ENCODE peak calls at places on chromosomes 6 and 20, in ten cellular contexts. Q is GM12865, U is cardiac muscle cell, W is HFF-Myc, N is heart left ventricle, F is ovary, I is HCT116, A is AG10803, V is fibroblast of mammary gland, R is right lobe of liver. X is an unnamed sample.

GRCh38 chr20:20956586-20956985 is 149.6 kb downstream of the LINC00237 start:
- DNase-seq in Q (no peak), U (no peak), W (no peak), N (no peak), F (no peak), I (no peak), A (no peak), V (no peak), R (no peak), X (no peak)

GRCh38 chr6:123801067-123801466 is 2.6 kb upstream of the NKAIN2 start:
- DNase-seq in Q (no peak), U (no peak), W (no peak), N (no peak), F (no peak), I (no peak), A (no peak), V (no peak), R (no peak), X (no peak)

GRCh38 chr6:108123946-108124345 is 41.9 kb upstream of the NR2E1 start:
- DNase-seq in Q (no peak), U (no peak), W (no peak), N (no peak), F (no peak), I (no peak), A (no peak), V (no peak), R (no peak), X (no peak)

GRCh38 chr6:85362652-85363310 is 87.1 kb upstream of the NT5E start:
- DNase-seq in Q (no peak), U (no peak), W (no peak), N (no peak), F (no peak), I (no peak), A (peak), V (peak), R (no peak), X (no peak)

GRCh38 chr6:24394777-24395437 is 7.8 kb upstream of the MRS2 start:
- DNase-seq in Q (no peak), U (peak), W (no peak), N (no peak), F (no peak), I (no peak), A (peak), V (peak), R (no peak), X (no peak)

GRCh38 chr6:44672838-44673237 is 285.3 kb downstream of the CDC5L start:
- DNase-seq in Q (no peak), U (no peak), W (no peak), N (no peak), F (no peak), I (no peak), A (no peak), V (no peak), R (no peak), X (no peak)

GRCh38 chr6:163572612-163573011 is 158.1 kb downstream of the QKI start:
- DNase-seq in Q (no peak), U (peak), W (peak), N (no peak), F (no peak), I (no peak), A (no peak), V (peak), R (no peak), X (no peak)

GRCh38 chr6:12111271-12111670 is 99.2 kb downstream of the HIVEP1 start:
- DNase-seq in Q (no peak), U (no peak), W (no peak), N (no peak), F (no peak), I (no peak), A (no peak), V (no peak), R (no peak), X (no peak)

GRCh38 chr6:28525496-28526039 is at the start of gene GPX5:
- DNase-seq in Q (peak), U (peak), W (no peak), N (no peak), F (no peak), I (no peak), A (no peak), V (peak), R (no peak), X (no peak)

GRCh38 chr20:51884561-51884960 is 82.2 kb upstream of the SALL4 start:
- DNase-seq in Q (no peak), U (peak), W (no peak), N (no peak), F (no peak), I (no peak), A (peak), V (peak), R (no peak), X (no peak)

GRCh38 chr20:41733151-41733550 is 115.0 kb upstream of the CHD6 start:
- DNase-seq in Q (no peak), U (no peak), W (no peak), N (no peak), F (no peak), I (no peak), A (peak), V (peak), R (no peak), X (no peak)

GRCh38 chr6:81003156-81003555 is 749.3 kb downstream of the TENT5A start:
- DNase-seq in Q (no peak), U (peak), W (no peak), N (no peak), F (no peak), I (no peak), A (peak), V (peak), R (no peak), X (no peak)

GRCh38 chr20:44395963-44396340 is 40.5 kb downstream of the HNF4A start:
- DNase-seq in Q (no peak), U (no peak), W (no peak), N (no peak), F (no peak), I (no peak), A (no peak), V (no peak), R (no peak), X (no peak)

GRCh38 chr20:61590236-61590635 is 338.2 kb downstream of the CDH4 start:
- DNase-seq in Q (no peak), U (no peak), W (no peak), N (peak), F (no peak), I (no peak), A (no peak), V (no peak), R (no peak), X (no peak)

GRCh38 chr20:61587036-61587435 is 335.0 kb downstream of the CDH4 start:
- DNase-seq in Q (no peak), U (no peak), W (no peak), N (peak), F (no peak), I (no peak), A (no peak), V (no peak), R (no peak), X (no peak)

GRCh38 chr20:61587910-61588309 is 335.8 kb downstream of the CDH4 start:
- DNase-seq in Q (no peak), U (no peak), W (no peak), N (peak), F (no peak), I (no peak), A (no peak), V (no peak), R (no peak), X (no peak)

GRCh38 chr20:61589055-61589385 is 337.0 kb downstream of the CDH4 start:
- DNase-seq in Q (no peak), U (peak), W (peak), N (no peak), F (no peak), I (no peak), A (peak), V (peak), R (no peak), X (no peak)

GRCh38 chr20:61588356-61589054 is 336.4 kb downstream of the CDH4 start:
- DNase-seq in Q (no peak), U (peak), W (peak), N (peak), F (no peak), I (no peak), A (peak), V (peak), R (no peak), X (no peak)
- H3K4me3 ChIP-seq in Q (no peak), U (no peak), W (peak), N (no peak), F (no peak), I (no peak), A (peak), V (no peak), R (no peak), X (no peak)

GRCh38 chr20:50009521-50010454 is 27.0 kb downstream of the SNAI1 start:
- DNase-seq in Q (no peak), U (no peak), W (no peak), N (no peak), F (no peak), I (no peak), A (no peak), V (no peak), R (no peak), X (no peak)

GRCh38 chr20:50015636-50015992 is 32.8 kb downstream of the SNAI1 start:
- DNase-seq in Q (no peak), U (no peak), W (no peak), N (no peak), F (no peak), I (no peak), A (no peak), V (no peak), R (no peak), X (no peak)

GRCh38 chr20:50014570-50015562 is 32.1 kb downstream of the SNAI1 start:
- DNase-seq in Q (no peak), U (no peak), W (no peak), N (no peak), F (no peak), I (no peak), A (no peak), V (no peak), R (no peak), X (no peak)

GRCh38 chr20:50013976-50014375 is 31.2 kb downstream of the SNAI1 start:
- DNase-seq in Q (no peak), U (no peak), W (no peak), N (no peak), F (no peak), I (no peak), A (no peak), V (no peak), R (no peak), X (no peak)

DNA sequence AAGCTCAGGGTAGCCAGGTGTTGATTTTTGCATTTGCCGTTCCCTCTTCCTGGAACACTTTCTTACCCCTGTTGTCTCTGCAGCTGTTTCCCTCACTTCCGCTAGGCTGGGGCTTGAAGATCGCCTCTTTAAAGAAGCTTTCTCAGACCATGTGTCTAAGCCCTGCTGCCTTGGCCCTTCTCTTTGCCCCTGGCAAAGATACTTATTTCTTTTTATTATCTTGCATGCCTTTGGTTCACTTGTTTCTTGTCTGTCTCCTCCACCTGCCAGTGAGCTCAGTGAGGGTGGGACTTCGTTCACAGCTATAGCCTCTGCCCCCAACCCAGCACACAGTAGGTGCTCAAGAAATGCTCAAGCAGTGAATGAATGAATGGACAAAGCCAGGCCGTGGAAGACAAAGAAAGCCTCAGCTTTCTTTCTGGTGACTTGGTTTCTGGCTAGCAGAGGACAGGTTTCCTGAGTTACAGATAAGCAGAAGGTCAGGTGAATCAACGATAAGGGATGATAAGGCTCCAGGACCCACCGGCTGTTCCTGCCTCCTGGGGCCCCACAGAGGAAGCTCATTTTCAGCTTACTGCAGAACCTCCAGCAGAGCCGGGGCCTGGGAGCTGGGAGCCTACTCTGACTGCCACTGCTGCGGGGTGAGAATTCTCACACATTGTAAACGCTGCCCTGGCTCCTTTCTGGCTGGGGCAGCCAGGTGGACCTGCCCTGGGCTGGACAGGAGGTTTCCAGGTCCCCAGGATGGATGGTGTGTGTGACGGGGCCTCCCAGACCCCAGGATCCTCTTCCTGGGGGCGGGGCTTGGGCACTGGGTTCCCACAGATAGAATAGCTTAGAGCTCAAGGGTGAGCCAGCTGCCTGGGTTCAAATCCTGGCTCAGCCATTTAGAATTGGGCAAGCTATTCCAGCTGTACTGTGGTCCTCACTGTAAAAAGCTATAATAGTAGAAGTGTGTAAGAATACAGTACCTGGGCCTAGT is 29.8 kb downstream of the SNAI1 start:
- DNase-seq in Q (peak), U (no peak), W (no peak), N (no peak), F (no peak), I (no peak), A (no peak), V (no peak), R (no peak), X (peak)
- TF ChIP-seq CTCF in Q (no peak), U (no peak), W (no peak), N (no peak), F (no peak), I (no peak), A (no peak), V (no peak), R (no peak), X (no peak)

GRCh38 chr6:35973670-35974222 is 50.7 kb downstream of the SLC26A8 start:
- DNase-seq in Q (peak), U (no peak), W (no peak), N (no peak), F (no peak), I (no peak), A (no peak), V (no peak), R (peak), X (peak)
- H3K4me3 ChIP-seq in Q (no peak), U (no peak), W (no peak), N (no peak), F (no peak), I (peak), A (no peak), V (no peak), R (no peak), X (no peak)

GRCh38 chr20:22453244-22454080 is 130.9 kb downstream of the FOXA2 start:
- DNase-seq in Q (no peak), U (peak), W (no peak), N (no peak), F (no peak), I (peak), A (peak), V (peak), R (no peak), X (no peak)
- TF ChIP-seq CTCF in Q (no peak), U (peak), W (peak), N (peak), F (no peak), I (peak), A (peak), V (peak), R (peak), X (no peak)

GRCh38 chr6:31896856-31897611 is 464 bp downstream of the EHMT2 start:
- DNase-seq in Q (no peak), U (no peak), W (no peak), N (no peak), F (no peak), I (no peak), A (no peak), V (no peak), R (peak), X (no peak)

GRCh38 chr6:31897612-31898199 is at the start of gene EHMT2:
- DNase-seq in Q (peak), U (peak), W (no peak), N (peak), F (peak), I (peak), A (peak), V (peak), R (peak), X (no peak)

GRCh38 chr6:31898200-31899011 is 908 bp upstream of the EHMT2 start:
- DNase-seq in Q (peak), U (peak), W (no peak), N (no peak), F (no peak), I (peak), A (peak), V (peak), R (peak), X (no peak)

GRCh38 chr6:31899215-31899614 is 1.7 kb upstream of the EHMT2 start:
- DNase-seq in Q (no peak), U (no peak), W (no peak), N (no peak), F (no peak), I (no peak), A (no peak), V (no peak), R (no peak), X (no peak)

GRCh38 chr6:31896493-31896855 is 1.0 kb downstream of the EHMT2 start:
- DNase-seq in Q (no peak), U (no peak), W (no peak), N (no peak), F (no peak), I (no peak), A (no peak), V (no peak), R (no peak), X (no peak)
- H3K4me3 ChIP-seq in Q (peak), U (peak), W (peak), N (peak), F (peak), I (peak), A (peak), V (peak), R (peak), X (peak)

GRCh38 chr6:106097368-106098231 is 11.5 kb downstream of the PRDM1 start:
- DNase-seq in Q (peak), U (peak), W (no peak), N (no peak), F (no peak), I (no peak), A (peak), V (peak), R (no peak), X (peak)

GRCh38 chr6:106098383-106099234 is 12.5 kb downstream of the PRDM1 start:
- DNase-seq in Q (peak), U (peak), W (no peak), N (peak), F (no peak), I (peak), A (peak), V (peak), R (no peak), X (peak)

GRCh38 chr6:106094261-106094963 is 8.3 kb downstream of the PRDM1 start:
- DNase-seq in Q (no peak), U (no peak), W (no peak), N (no peak), F (no peak), I (no peak), A (no peak), V (no peak), R (no peak), X (no peak)

GRCh38 chr6:106092279-106092678 is 6.1 kb downstream of the PRDM1 start:
- DNase-seq in Q (no peak), U (no peak), W (no peak), N (no peak), F (no peak), I (no peak), A (no peak), V (no peak), R (no peak), X (no peak)

DNA sequence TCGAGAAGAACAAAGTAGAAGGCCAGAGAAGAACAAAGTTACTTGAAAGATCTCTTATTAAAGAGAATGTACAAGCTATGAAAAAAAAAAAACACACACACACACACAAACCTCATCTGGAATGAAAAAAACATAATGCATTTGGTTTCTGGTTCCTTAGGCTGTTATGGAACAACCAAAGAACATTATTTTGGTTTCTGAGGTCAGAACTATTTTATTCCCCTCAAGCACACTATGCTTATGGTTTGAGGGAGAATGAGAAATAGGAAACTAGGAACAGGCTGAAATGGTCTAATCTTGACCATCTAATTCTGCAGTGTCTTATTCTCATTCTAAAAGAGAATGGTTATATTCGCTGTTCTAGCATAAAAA is 8.8 kb downstream of the PRDM1 start:
- DNase-seq in Q (no peak), U (no peak), W (no peak), N (no peak), F (no peak), I (no peak), A (peak), V (no peak), R (no peak), X (no peak)
- TF ChIP-seq CTCF in Q (no peak), U (no peak), W (no peak), N (no peak), F (no peak), I (no peak), A (no peak), V (no peak), R (no peak), X (no peak)